ENCODE peak calls at places on chromosomes 11 and 22, in six cellular contexts. K, Q, A, I, L and T are unnamed samples.

GRCh38 chr22:39287076-39287743 is 32.2 kb downstream of the RPL3 start:
- DNase-seq in K (no peak), Q (no peak), A (no peak), I (peak), L (no peak), T (peak)

GRCh38 chr11:14584595-14584994 is 59.0 kb upstream of the PDE3B start:
- DNase-seq in K (no peak), Q (no peak), A (no peak), I (peak), L (no peak), T (no peak)

GRCh38 chr22:42001706-42002105 is 3.1 kb downstream of the WBP2NL start:
- DNase-seq in K (no peak), Q (no peak), A (no peak), I (no peak), L (no peak), T (no peak)

GRCh38 chr22:47997052-47997568 is 1234.7 kb downstream of the TBC1D22A start:
- DNase-seq in K (peak), Q (no peak), A (no peak), I (no peak), L (no peak), T (no peak)

GRCh38 chr11:35141538-35141937 is 2.6 kb downstream of the CD44 start:
- DNase-seq in K (no peak), Q (no peak), A (no peak), I (no peak), L (no peak), T (peak)

GRCh38 chr11:59216654-59217640 is 4.2 kb upstream of the MPEG1 start:
- DNase-seq in K (no peak), Q (no peak), A (peak), I (no peak), L (no peak), T (no peak)

GRCh38 chr11:130763087-130763980 is 152.9 kb downstream of the SNX19 start:
- DNase-seq in K (no peak), Q (no peak), A (peak), I (no peak), L (no peak), T (no peak)

GRCh38 chr11:45648931-45649330 is 16.5 kb downstream of the CHST1 start:
- DNase-seq in K (no peak), Q (no peak), A (no peak), I (no peak), L (no peak), T (no peak)

GRCh38 chr11:130668751-130669150 is 220.3 kb downstream of the ADAMTS15 start:
- DNase-seq in K (no peak), Q (no peak), A (no peak), I (no peak), L (no peak), T (no peak)

GRCh38 chr11:2816517-2816916 is 69.1 kb downstream of the CDKN1C start:
- DNase-seq in K (no peak), Q (no peak), A (no peak), I (no peak), L (no peak), T (no peak)

GRCh38 chr11:33542921-33543320 is 157.7 kb downstream of the C11orf91 start:
- DNase-seq in K (peak), Q (peak), A (peak), I (peak), L (peak), T (peak)

GRCh38 chr22:36926309-36926708 is 12.9 kb downstream of the CSF2RB start:
- DNase-seq in K (no peak), Q (no peak), A (no peak), I (peak), L (no peak), T (no peak)

GRCh38 chr22:46079861-46080821 is 70.2 kb upstream of the PPARA start:
- DNase-seq in K (no peak), Q (no peak), A (no peak), I (no peak), L (no peak), T (no peak)

GRCh38 chr11:76617553-76618265 is 52.8 kb downstream of the LRRC32 start:
- DNase-seq in K (no peak), Q (peak), A (peak), I (no peak), L (no peak), T (no peak)

GRCh38 chr11:133948711-133949110 is 8.1 kb downstream of the IGSF9B start:
- DNase-seq in K (no peak), Q (no peak), A (no peak), I (no peak), L (no peak), T (no peak)

GRCh38 chr11:112537846-112538330 is 277.2 kb upstream of the PLET1 start:
- DNase-seq in K (no peak), Q (no peak), A (no peak), I (peak), L (no peak), T (no peak)

GRCh38 chr11:71199226-71199815 is 53.1 kb downstream of the SHANK2 start:
- DNase-seq in K (no peak), Q (no peak), A (no peak), I (peak), L (no peak), T (no peak)

GRCh38 chr11:31492320-31492913 is 17.0 kb downstream of the IMMP1L start:
- DNase-seq in K (no peak), Q (no peak), A (peak), I (no peak), L (no peak), T (no peak)

GRCh38 chr11:62857541-62857982 is 18.2 kb upstream of the WDR74 start:
- DNase-seq in K (no peak), Q (no peak), A (peak), I (peak), L (no peak), T (peak)
- H2BK5ac ChIP-seq in K (no peak), Q (no peak), A (no peak), I (peak), L (peak), T (no peak)

GRCh38 chr22:43923631-43924548 is at the start of gene PNPLA3:
- DNase-seq in K (peak), Q (peak), A (peak), I (peak), L (peak), T (peak)
- H3K4ac ChIP-seq in K (no peak), Q (no peak), A (peak), I (peak), L (peak), T (peak)

GRCh38 chr11:95671768-95672167 is 117.8 kb downstream of the FAM76B start:
- DNase-seq in K (no peak), Q (no peak), A (peak), I (no peak), L (no peak), T (peak)

DNA sequence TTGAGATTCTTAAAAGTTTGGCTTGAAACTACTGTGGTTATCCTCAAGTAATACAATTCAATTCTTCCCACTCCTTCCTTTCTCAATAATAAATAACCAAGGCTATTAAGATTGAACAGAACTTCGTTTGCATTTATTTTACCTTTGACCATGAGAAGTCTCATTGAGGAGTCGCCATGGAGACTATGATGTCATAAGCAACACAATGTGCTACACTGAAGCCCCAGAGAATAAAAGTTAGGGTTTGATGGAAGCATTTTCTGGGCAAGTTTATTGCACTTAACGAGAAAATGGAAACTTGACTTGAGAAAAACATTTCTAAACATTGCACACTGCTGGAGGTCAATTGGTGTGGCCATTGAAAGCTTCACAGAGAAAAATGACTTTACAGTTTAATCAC is 121.5 kb downstream of the FAM76B start:
- DNase-seq in K (no peak), Q (no peak), A (no peak), I (no peak), L (no peak), T (peak)
- H4K91ac ChIP-seq in K (no peak), Q (no peak), A (no peak), I (no peak), L (no peak), T (no peak)

GRCh38 chr11:92675303-92675702 is 294.1 kb upstream of the MTNR1B start:
- DNase-seq in K (no peak), Q (no peak), A (no peak), I (no peak), L (no peak), T (no peak)

GRCh38 chr11:92681606-92682005 is 287.8 kb upstream of the MTNR1B start:
- DNase-seq in K (no peak), Q (no peak), A (no peak), I (no peak), L (no peak), T (no peak)

GRCh38 chr11:92675810-92676209 is 293.6 kb upstream of the MTNR1B start:
- DNase-seq in K (no peak), Q (no peak), A (no peak), I (no peak), L (no peak), T (no peak)

DNA sequence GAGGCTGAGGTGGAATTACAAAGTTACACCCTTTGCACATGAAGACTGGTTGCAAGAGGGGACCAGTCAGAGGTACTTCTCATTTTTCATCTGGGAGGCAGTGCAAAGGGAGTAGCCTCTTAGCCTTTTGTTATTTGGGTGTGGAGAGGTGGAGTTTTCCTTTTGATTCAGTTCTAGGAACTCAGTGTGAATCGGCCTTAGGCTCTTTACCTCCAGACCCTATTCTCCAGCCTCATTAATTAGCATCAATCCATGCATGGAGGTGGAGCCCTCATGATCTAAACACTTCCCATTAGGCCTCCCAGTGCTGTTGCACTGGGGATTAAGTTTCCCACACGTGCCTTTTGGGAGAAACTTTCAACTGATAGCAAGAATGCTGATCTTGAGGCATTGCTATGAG is 291.2 kb upstream of the MTNR1B start:
- DNase-seq in K (no peak), Q (no peak), A (no peak), I (no peak), L (no peak), T (no peak)
- H2BK5ac ChIP-seq in K (no peak), Q (no peak), A (no peak), I (no peak), L (no peak), T (no peak)

GRCh38 chr11:1554981-1555712 is 16.9 kb downstream of the DUSP8 start:
- DNase-seq in K (no peak), Q (peak), A (no peak), I (no peak), L (no peak), T (no peak)

GRCh38 chr11:1555713-1556153 is 16.3 kb downstream of the DUSP8 start:
- DNase-seq in K (no peak), Q (peak), A (no peak), I (no peak), L (no peak), T (no peak)

GRCh38 chr11:1557904-1558831 is 13.9 kb downstream of the DUSP8 start:
- DNase-seq in K (no peak), Q (peak), A (peak), I (peak), L (no peak), T (peak)

GRCh38 chr11:1557168-1557884 is 14.7 kb downstream of the DUSP8 start:
- DNase-seq in K (no peak), Q (peak), A (no peak), I (no peak), L (no peak), T (no peak)

DNA sequence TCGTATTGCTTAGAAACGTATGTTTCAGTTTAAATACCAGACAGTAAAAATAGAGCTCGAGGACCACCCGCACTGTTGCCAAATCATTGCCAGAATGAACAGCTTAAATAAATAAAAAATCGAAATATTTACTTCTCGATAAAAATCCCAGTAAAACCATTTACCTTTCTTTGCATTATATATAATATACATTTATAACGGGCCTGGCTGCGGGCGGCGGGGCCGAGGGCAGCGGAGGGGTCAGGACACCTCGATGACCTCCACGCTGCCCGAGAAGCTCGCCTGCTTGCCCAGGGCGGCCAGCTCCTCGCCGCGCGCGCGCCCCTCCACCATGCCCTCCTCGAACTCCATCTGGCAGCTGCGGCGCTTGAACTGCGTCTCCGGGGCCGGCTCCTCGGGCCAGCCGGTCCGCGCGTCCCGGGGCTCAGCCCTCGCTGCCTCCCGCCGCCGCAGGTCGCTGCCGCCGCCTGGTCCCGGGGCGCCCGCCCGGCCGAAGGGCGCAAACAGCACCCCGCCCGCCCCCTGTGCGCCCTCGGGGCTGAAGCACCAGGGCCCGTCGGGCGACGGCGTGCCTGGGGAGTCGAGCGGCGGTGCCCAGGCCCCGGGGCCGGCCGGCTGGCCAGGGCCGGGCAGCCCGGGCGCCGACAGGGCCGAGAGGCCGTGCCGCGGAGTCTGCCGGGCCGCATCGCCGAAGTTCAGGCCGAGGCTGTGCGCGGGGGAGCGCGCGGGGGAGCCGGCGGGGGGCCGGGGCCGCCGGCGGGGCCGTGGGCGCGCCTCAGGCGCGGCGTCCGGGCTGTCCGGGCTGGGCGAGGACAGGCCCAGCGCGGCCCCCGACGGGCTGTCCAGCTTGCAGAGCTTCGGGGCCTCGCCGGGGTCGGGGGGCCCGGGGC is 15.5 kb downstream of the DUSP8 start:
- DNase-seq in K (no peak), Q (peak), A (no peak), I (no peak), L (no peak), T (no peak)
- H3K4ac ChIP-seq in K (no peak), Q (no peak), A (no peak), I (no peak), L (no peak), T (no peak)

GRCh38 chr11:47327949-47328348 is 24.6 kb downstream of the MYBPC3 start:
- DNase-seq in K (no peak), Q (no peak), A (no peak), I (no peak), L (no peak), T (no peak)
- H4K91ac ChIP-seq in K (no peak), Q (no peak), A (no peak), I (no peak), L (no peak), T (no peak)

DNA sequence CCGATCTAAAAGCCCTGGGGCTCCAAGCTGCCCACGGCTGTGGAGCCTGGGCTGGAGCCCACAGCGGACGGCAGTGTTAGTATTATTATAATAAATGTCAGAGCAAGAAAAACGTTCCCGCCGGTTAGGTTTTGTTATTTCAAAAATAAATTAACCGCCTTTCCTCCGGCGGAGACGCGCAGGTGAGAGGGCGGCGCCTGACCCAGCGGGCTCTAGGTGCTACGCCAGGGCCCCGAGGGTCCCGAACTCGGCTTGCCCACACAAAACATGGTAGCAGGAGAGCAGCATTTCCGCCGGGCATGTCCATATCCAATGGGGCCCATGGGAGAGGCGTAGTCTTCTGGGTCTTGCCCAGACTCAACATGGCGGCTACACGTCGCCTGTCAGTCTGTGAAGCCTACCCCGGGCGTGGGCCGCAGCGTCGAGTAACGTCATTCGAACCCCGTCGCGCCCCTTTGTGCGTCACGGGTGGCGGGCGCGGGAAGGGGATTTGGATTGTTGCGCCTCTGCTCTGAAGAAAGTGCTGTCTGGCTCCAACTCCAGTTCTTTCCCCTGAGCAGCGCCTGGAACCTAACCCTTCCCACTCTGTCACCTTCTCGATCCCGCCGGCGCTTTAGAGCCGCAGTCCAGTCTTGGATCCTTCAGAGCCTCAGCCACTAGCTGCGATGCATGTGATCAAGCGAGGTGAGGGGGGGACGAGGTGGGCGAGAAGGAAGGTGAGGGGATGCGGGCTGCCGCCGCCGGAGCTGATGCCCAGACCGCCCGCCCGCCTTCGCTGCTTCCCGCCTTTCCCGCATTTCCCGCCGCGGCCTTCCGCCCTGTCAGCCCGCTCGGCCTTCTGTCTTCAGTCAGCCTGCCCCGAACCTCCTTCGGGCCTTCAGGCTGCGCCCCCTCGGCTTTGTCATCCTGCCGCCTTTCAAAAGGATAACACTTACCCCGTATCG is at the start of gene RRM1:
- DNase-seq in K (peak), Q (peak), A (peak), I (peak), L (peak), T (peak)
- H2BK5ac ChIP-seq in K (peak), Q (no peak), A (peak), I (peak), L (peak), T (peak)

DNA sequence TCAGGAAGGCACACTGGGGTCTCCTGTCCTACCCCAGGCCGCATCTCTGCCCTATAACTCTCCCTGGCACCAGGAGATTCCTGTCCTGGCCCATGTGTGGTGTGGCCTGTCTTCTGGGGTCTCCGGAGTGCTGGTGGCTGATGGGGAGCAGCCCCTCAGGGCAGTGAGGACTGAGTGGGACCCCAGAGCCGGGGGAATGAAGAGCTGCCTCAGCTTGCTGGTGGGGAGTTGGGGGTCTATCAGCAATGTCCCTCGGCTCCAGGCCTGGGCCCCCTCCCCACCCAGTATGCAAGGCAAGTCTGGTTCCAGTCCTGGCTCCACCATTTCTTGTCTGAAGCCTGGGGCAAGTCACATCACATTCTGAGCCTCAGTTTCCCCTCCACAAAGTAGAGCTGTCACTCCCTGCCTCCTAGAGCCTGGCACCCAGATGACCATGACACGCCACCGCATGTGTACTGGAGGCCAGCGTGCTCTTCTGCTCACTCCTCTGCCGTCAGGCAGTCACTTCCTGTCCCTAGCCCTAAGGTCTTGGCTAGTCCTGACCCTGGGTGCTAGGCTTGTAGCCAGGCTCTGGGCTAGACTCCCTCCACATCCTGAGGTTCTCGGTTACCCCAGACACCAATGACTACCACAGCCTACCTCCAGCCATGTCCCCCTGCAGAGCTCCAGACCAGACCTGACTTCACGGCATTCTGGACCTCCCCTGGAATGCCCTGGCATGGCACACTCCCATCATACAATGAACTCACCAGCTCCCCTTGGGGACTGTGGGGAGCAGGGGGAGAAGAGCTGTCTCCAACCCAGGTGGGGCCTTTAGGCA is 12.8 kb downstream of the ARAP1 start:
- DNase-seq in K (no peak), Q (no peak), A (no peak), I (no peak), L (no peak), T (no peak)
- H3K4ac ChIP-seq in K (no peak), Q (no peak), A (peak), I (no peak), L (no peak), T (peak)

GRCh38 chr11:30216534-30216933 is 14.3 kb upstream of the FSHB start:
- DNase-seq in K (no peak), Q (no peak), A (no peak), I (no peak), L (no peak), T (no peak)

GRCh38 chr11:30218278-30218677 is 12.5 kb upstream of the FSHB start:
- DNase-seq in K (no peak), Q (no peak), A (no peak), I (no peak), L (no peak), T (no peak)
- H4K91ac ChIP-seq in K (no peak), Q (no peak), A (no peak), I (no peak), L (no peak), T (no peak)

DNA sequence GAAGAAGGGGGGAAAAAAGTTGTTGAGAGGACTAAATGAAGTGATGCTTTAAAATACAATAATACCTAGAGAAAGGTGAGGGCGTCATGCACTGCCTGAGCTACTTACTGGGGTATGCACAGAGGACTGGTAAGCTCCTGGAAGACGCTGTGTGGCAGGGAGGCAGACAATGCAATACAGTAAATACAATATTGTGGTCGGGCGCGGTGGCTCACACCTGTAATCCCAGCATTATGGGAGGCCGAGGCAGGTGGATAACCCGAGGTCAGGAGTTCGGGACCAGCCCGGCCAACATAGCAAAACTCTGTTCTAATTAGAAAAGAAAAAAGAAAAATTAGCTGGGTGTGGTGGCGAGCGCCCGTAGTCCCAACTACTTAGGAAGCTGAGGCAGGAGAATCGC is 683 bp upstream of the SYTL2 start:
- DNase-seq in K (no peak), Q (no peak), A (no peak), I (no peak), L (no peak), T (no peak)
- H2BK5ac ChIP-seq in K (no peak), Q (no peak), A (no peak), I (no peak), L (no peak), T (no peak)